ENCODE peak calls at places on chromosomes 16 and 17, in seven cellular contexts. A, O, Y, X, G, M and S are unnamed samples.

GRCh38 chr17:78651551-78651950 is 74.4 kb upstream of the DNAH17 start:
- DNase-seq in A (no peak), O (no peak), Y (no peak), X (no peak), G (no peak), M (no peak), S (no peak)

GRCh38 chr17:6531575-6531974 is 24.8 kb downstream of the PITPNM3 start:
- DNase-seq in A (no peak), O (no peak), Y (no peak), X (no peak), G (no peak), M (peak), S (no peak)

GRCh38 chr16:12544477-12545291 is 259.0 kb downstream of the CPPED1 start:
- DNase-seq in A (no peak), O (no peak), Y (no peak), X (no peak), G (no peak), M (no peak), S (no peak)

GRCh38 chr17:49576121-49576905 is 642 bp downstream of the NXPH3 start:
- DNase-seq in A (no peak), O (no peak), Y (no peak), X (peak), G (no peak), M (peak), S (no peak)

GRCh38 chr17:36935681-36936454 is 1.4 kb upstream of the LHX1 start:
- DNase-seq in A (no peak), O (no peak), Y (no peak), X (no peak), G (no peak), M (no peak), S (no peak)

GRCh38 chr17:3015890-3016289 is 47.5 kb downstream of the OR1D5 start:
- DNase-seq in A (no peak), O (peak), Y (no peak), X (no peak), G (no peak), M (no peak), S (no peak)

GRCh38 chr17:78357177-78357586 is 2.7 kb downstream of the SOCS3 start:
- DNase-seq in A (no peak), O (peak), Y (no peak), X (peak), G (no peak), M (no peak), S (no peak)

GRCh38 chr16:17474037-17474436 is 3.3 kb upstream of the XYLT1 start:
- DNase-seq in A (no peak), O (peak), Y (peak), X (no peak), G (no peak), M (no peak), S (no peak)

GRCh38 chr16:88813396-88814143 is 1.8 kb upstream of the APRT start:
- DNase-seq in A (no peak), O (no peak), Y (no peak), X (no peak), G (no peak), M (no peak), S (no peak)

GRCh38 chr16:53991181-53992056 is 287.5 kb downstream of the FTO start:
- DNase-seq in A (no peak), O (no peak), Y (peak), X (no peak), G (no peak), M (no peak), S (no peak)

GRCh38 chr16:58258326-58258725 is 36.5 kb downstream of the PRSS54 start:
- DNase-seq in A (no peak), O (no peak), Y (no peak), X (no peak), G (no peak), M (no peak), S (no peak)

GRCh38 chr17:75069783-75070182 is 18.0 kb upstream of the SLC16A5 start:
- DNase-seq in A (no peak), O (peak), Y (no peak), X (no peak), G (no peak), M (no peak), S (no peak)

GRCh38 chr17:82830249-82830661 is 9.6 kb downstream of the ZNF750 start:
- DNase-seq in A (no peak), O (no peak), Y (no peak), X (peak), G (no peak), M (peak), S (no peak)

GRCh38 chr16:79067600-79067999 is 532.9 kb downstream of the MAF start:
- DNase-seq in A (no peak), O (no peak), Y (no peak), X (no peak), G (no peak), M (no peak), S (no peak)

GRCh38 chr16:12535535-12536411 is 267.9 kb downstream of the CPPED1 start:
- DNase-seq in A (no peak), O (no peak), Y (no peak), X (no peak), G (no peak), M (no peak), S (no peak)

GRCh38 chr17:74334393-74335039 is 8.5 kb downstream of the KIF19 start:
- DNase-seq in A (no peak), O (no peak), Y (no peak), X (no peak), G (no peak), M (no peak), S (no peak)

GRCh38 chr17:37820313-37821024 is 75.6 kb upstream of the HNF1B start:
- DNase-seq in A (no peak), O (no peak), Y (no peak), X (no peak), G (no peak), M (no peak), S (no peak)

GRCh38 chr17:71500761-71501555 is 619.9 kb upstream of the SOX9 start:
- DNase-seq in A (no peak), O (peak), Y (no peak), X (no peak), G (peak), M (no peak), S (no peak)
- TF ChIP-seq CTCF in A (no peak), O (no peak), Y (no peak), X (no peak), G (no peak), M (no peak), S (no peak)

GRCh38 chr17:42009170-42009569 is 8.1 kb downstream of the DNAJC7 start:
- DNase-seq in A (no peak), O (no peak), Y (no peak), X (no peak), G (no peak), M (no peak), S (no peak)
- TF ChIP-seq CTCF in A (no peak), O (peak), Y (no peak), X (peak), G (peak), M (no peak), S (no peak)

DNA sequence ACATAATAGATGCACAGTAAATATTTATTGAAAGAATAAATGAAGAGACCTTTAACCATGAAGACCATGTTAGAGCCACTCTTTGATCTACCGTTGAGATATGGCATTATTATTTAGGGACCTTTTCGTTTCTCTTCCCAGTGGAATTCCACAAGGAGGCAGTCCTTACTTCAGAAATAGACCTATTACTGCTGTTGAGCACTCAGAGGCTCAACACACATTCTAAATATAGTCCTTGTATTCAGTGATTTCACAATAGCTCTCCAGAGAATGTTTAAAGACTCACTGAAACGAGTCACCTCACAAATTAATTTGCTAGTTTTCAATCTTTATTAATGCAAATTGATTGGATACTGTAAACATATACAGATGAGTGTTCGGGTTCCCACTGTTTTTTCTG is 603.8 kb downstream of the CDH8 start:
- DNase-seq in A (no peak), O (no peak), Y (no peak), X (no peak), G (no peak), M (no peak), S (no peak)
- TF ChIP-seq CTCF in A (no peak), O (no peak), Y (no peak), X (peak), G (no peak), M (no peak), S (no peak)

DNA sequence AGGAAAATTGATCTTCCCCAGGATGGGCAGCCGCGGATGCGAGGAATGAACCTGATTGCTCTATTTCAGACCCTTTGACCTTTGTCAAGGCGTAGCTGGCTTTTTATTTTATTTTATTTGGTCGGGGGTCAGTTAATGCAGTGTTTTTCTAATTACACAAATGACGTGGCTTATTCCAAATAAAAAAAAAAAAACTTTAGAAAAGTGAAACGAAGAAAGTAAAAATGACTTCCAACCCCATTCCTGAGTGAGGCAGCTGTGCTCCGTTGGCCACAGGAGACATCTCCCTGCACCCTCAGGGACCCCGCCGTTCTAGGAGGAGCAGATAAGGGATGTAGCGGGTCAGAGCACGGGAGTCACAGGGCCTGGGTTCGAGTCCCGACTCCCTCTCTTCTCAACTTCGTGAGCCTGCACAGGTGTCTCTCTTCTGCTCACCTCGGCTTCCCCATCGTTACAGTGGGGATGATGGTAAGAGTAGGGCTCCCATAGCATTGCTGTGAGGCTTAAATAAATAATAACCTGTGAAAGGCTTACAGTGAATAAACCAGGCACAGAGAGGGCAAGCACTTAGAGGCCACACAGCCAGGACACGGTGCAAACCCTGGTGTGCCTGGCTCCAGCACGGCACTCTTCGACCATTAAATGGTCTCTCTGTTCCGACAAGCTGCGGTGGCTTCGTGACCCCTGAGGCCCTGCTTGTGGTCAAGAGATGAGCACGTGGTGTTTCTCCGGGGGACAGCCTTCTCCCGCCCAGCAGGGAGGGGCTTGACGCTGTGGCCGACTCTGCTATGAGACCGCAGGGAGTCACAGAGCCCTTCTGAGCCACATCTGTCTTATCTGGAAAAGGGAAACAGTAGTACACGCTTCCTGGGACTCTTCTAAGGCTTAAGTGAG is 10.2 kb downstream of the FOXF1 start:
- DNase-seq in A (no peak), O (no peak), Y (no peak), X (peak), G (no peak), M (peak), S (no peak)
- TF ChIP-seq CTCF in A (no peak), O (peak), Y (no peak), X (no peak), G (no peak), M (no peak), S (no peak)

DNA sequence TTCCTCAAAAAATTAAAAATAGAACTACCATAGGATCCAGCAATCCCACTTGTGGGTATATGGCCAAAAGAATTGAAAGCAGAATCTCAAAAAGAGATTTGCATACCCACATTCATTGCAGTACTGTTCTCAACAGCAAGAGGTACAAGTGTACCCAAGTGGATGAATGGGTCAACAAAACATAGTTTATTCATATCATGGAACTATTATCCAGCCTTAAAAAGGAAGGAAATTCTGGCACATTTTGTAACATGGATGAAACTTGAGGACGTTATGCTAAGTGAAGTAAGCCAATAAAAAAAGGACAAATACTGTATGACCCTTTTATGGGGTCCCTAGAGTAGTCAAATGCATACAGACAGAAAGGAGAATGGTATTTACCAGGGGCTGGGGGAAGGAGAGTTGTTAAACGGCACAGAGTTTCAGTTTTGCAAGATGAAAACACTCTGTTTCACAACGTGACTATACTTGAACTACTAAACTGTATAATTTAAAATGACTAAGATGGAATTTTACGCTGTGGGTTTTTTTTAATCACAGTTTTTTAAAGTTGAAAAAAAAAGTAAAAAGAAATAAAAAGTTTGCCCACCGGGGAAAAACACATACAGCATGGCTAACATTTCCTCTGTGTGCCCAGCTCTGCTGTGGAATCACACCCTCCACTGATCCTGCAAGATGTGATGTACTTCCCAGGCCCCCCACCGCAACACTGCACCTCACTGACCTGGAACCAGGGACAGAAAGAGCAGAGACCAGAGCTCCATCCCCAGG is 6.1 kb downstream of the TVP23A start:
- DNase-seq in A (no peak), O (no peak), Y (no peak), X (no peak), G (no peak), M (no peak), S (no peak)
- TF ChIP-seq CTCF in A (no peak), O (no peak), Y (no peak), X (no peak), G (no peak), M (no peak), S (no peak)

GRCh38 chr16:8885674-8886592 is 3.8 kb downstream of the LITAFD start:
- DNase-seq in A (no peak), O (peak), Y (no peak), X (no peak), G (no peak), M (no peak), S (no peak)
- TF ChIP-seq CTCF in A (no peak), O (peak), Y (no peak), X (no peak), G (peak), M (no peak), S (no peak)

GRCh38 chr17:13576661-13577526 is 24.8 kb downstream of the HS3ST3A1 start:
- DNase-seq in A (no peak), O (no peak), Y (no peak), X (no peak), G (no peak), M (no peak), S (no peak)
- TF ChIP-seq CTCF in A (no peak), O (peak), Y (no peak), X (no peak), G (no peak), M (no peak), S (no peak)

DNA sequence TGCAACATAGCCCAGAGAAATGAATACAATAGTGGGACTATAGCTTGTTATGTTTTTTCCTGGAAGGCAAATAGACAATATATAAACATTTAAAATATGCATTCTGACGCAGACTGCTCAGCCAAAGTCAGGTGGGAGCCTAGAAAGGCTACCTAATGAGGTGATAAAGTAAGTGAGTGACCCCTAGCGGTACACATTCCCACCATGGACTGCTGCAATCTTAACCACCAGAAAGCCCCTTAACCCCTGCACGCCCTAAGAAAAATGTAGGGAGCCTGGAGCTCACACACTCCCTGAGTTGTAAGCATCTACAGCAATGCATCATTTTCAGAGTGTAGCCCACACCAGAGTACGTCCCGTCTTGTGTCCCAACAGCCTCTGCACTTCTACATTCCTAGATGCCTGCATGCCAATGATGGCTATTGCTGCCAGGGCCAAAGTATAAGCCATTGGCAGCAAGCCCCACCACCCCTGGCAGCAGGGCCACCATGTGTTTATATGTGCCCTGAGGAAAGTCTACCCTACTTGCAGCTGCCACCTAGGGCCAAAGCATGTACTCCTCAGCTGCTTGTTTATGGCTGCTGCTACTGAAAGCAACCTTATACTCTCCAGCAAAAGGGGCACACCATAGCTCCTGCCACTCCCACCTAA is 127.6 kb downstream of the KIF2B start:
- DNase-seq in A (no peak), O (no peak), Y (no peak), X (no peak), G (no peak), M (no peak), S (no peak)
- TF ChIP-seq CTCF in A (no peak), O (no peak), Y (no peak), X (no peak), G (no peak), M (no peak), S (no peak)

GRCh38 chr16:87190288-87191240 is 126.6 kb downstream of the C16orf95 start:
- DNase-seq in A (no peak), O (no peak), Y (no peak), X (no peak), G (no peak), M (no peak), S (no peak)
- TF ChIP-seq CTCF in A (no peak), O (peak), Y (no peak), X (no peak), G (no peak), M (no peak), S (no peak)

DNA sequence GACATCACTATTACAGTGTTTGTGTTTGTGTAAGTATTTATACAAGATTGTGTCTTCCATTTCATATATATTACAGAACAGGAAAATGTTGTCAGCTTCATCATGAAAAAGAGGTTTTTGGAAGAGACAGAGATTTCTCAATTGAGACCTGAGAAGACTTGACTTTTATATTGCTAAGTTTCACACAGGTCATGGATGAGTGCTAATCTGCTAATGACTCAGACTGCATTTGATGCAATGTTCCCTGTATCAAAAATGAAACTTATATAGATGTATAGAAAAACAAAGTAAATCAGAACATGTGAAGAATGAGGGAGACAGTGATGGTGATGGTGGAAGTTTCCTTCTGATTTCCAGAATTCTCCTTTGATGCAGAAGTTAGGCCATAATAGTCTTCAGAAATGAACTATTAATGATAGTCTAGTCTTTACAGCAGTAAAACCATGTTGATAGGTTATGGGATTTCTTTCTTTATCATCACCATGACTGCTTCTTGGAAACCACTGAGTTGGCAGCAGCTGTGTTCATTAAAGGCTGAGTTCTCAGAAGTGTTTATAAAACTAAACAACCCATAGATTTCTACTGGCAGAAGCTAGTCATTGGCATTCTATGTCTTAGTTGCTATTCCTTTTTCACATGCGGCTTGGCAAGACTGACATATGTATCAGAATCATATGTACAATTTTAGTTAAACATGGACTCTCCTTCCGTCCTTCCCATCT is 56.1 kb downstream of the PCTP start:
- DNase-seq in A (no peak), O (no peak), Y (no peak), X (no peak), G (no peak), M (no peak), S (no peak)
- TF ChIP-seq CTCF in A (no peak), O (no peak), Y (no peak), X (no peak), G (no peak), M (no peak), S (no peak)